ENCODE peak calls at places on chromosomes 12 and 14, in seven cellular contexts. P, T, B, Q, V, J and A are unnamed samples.

GRCh38 chr12:31752450-31752849 is 23.6 kb upstream of the AMN1 start:
- DNase-seq in V (no peak), B (no peak), P (no peak), Q (no peak), T (no peak), J (no peak), A (no peak)

GRCh38 chr12:95173392-95174251 is 43.6 kb downstream of the FGD6 start:
- DNase-seq in Q (no peak), T (no peak), B (peak; percentile 88), V (no peak), J (no peak), P (peak; percentile 73), A (peak; percentile 79)

GRCh38 chr14:94005324-94005723 is 8.2 kb downstream of the CCDC197 start:
- DNase-seq in P (no peak), B (no peak), T (no peak), Q (no peak), J (no peak), V (no peak), A (peak; percentile 13)

GRCh38 chr12:16120027-16120426 is 157.5 kb downstream of the SLC15A5 start:
- DNase-seq in T (no peak), V (no peak), P (no peak), J (no peak), Q (no peak), B (no peak), A (no peak)

GRCh38 chr12:52119398-52120254 is 40.1 kb downstream of the SMIM41 start:
- DNase-seq in V (peak; percentile 66), J (peak; percentile 70), P (no peak), Q (peak; percentile 8), T (peak; percentile 41), B (no peak), A (peak; percentile 89)

GRCh38 chr12:126493366-126494108 is 1428.3 kb downstream of the AACS start:
- DNase-seq in J (no peak), P (no peak), T (no peak), V (no peak), B (peak; percentile 62), Q (no peak), A (no peak)

GRCh38 chr12:27462151-27462694 is 15.7 kb downstream of the SMCO2 start:
- DNase-seq in P (no peak), J (no peak), Q (no peak), V (no peak), B (peak; percentile 77), T (no peak), A (no peak)

GRCh38 chr14:62373889-62374394 is 611.7 kb downstream of the SNAPC1 start:
- DNase-seq in J (no peak), Q (no peak), T (no peak), V (no peak), P (no peak), B (peak; percentile 1), A (no peak)

GRCh38 chr12:79635676-79636075 is 55.1 kb downstream of the PAWR start:
- DNase-seq in B (no peak), Q (no peak), P (peak; percentile 50), J (no peak), T (no peak), V (no peak), A (no peak)

GRCh38 chr12:105418232-105418631 is 87.7 kb downstream of the C12orf75 start:
- DNase-seq in T (no peak), J (no peak), B (peak; percentile 93), Q (no peak), V (no peak), P (peak; percentile 77), A (no peak)

GRCh38 chr14:64844272-64844671 is 35.4 kb downstream of the SPTB start:
- DNase-seq in V (no peak), B (no peak), J (no peak), T (no peak), P (no peak), Q (no peak), A (no peak)

GRCh38 chr12:90677552-90677951 is 277.4 kb downstream of the CCER1 start:
- DNase-seq in T (no peak), P (no peak), B (no peak), J (no peak), Q (no peak), V (no peak), A (no peak)

GRCh38 chr14:77052281-77053044 is 24.0 kb upstream of the IRF2BPL start:
- DNase-seq in Q (no peak), P (no peak), V (no peak), J (no peak), B (no peak), T (no peak), A (no peak)

GRCh38 chr14:104802913-104803184 is 1.9 kb downstream of the ZBTB42 start:
- DNase-seq in B (no peak), V (no peak), Q (no peak), J (no peak), T (peak; percentile 18), P (no peak), A (peak; percentile 38)

GRCh38 chr12:22396253-22396652 is 61.7 kb upstream of the ST8SIA1 start:
- DNase-seq in V (no peak), J (no peak), B (no peak), T (no peak), Q (no peak), P (no peak), A (no peak)

GRCh38 chr14:30196861-30197260 is 269.2 kb upstream of the PRKD1 start:
- DNase-seq in B (no peak), T (no peak), Q (no peak), J (no peak), V (no peak), P (no peak), A (no peak)

GRCh38 chr12:18431776-18432175 is 170.5 kb downstream of the PIK3C2G start:
- DNase-seq in Q (no peak), B (no peak), P (no peak), V (no peak), J (no peak), T (no peak), A (no peak)

GRCh38 chr12:113273053-113273725 is 51.9 kb downstream of the TPCN1 start:
- DNase-seq in P (no peak), T (no peak), B (no peak), J (no peak), Q (no peak), V (no peak), A (no peak)

GRCh38 chr14:98548071-98548686 is 723.8 kb downstream of the BCL11B start:
- DNase-seq in P (no peak), J (peak; percentile 50), V (no peak), B (no peak), T (no peak), Q (no peak), A (peak; percentile 84)